ENCODE peak calls at places on chromosomes 6 and 20, in five cellular contexts. One of them, this sample, is unnamed.

GRCh38 chr20:51818479-51819008 is 16.2 kb upstream of the SALL4 start:
- DNase-seq in tibial nerve: no peak
- DNase-seq in AG10803: no peak
- DNase-seq in left ventricle myocardium inferior: no peak
- DNase-seq in fibroblast of mammary gland: no peak
- DNase-seq in this sample: no peak

GRCh38 chr6:21949211-21949801 is 347.5 kb downstream of the PRL start:
- DNase-seq in fibroblast of mammary gland: no peak
- DNase-seq in AG10803: no peak
- DNase-seq in left ventricle myocardium inferior: no peak
- DNase-seq in tibial nerve: no peak
- DNase-seq in this sample: no peak

GRCh38 chr6:44268095-44268628 is 2.1 kb upstream of the TMEM151B start:
- DNase-seq in left ventricle myocardium inferior: no peak
- DNase-seq in fibroblast of mammary gland: peak
- DNase-seq in AG10803: no peak
- DNase-seq in tibial nerve: no peak
- DNase-seq in this sample: peak

GRCh38 chr6:154508573-154509375 is 1.7 kb downstream of the CNKSR3 start:
- DNase-seq in tibial nerve: no peak
- DNase-seq in fibroblast of mammary gland: peak
- DNase-seq in left ventricle myocardium inferior: no peak
- DNase-seq in AG10803: peak
- DNase-seq in this sample: peak

GRCh38 chr6:26215200-26216014 is 128.2 kb downstream of the HFE start:
- DNase-seq in AG10803: no peak
- DNase-seq in tibial nerve: no peak
- DNase-seq in left ventricle myocardium inferior: no peak
- DNase-seq in fibroblast of mammary gland: no peak
- DNase-seq in this sample: peak

GRCh38 chr6:28988536-28989415 is 16.3 kb downstream of the ZNF311 start:
- DNase-seq in left ventricle myocardium inferior: peak
- DNase-seq in fibroblast of mammary gland: peak
- DNase-seq in tibial nerve: no peak
- DNase-seq in AG10803: peak
- DNase-seq in this sample: peak

GRCh38 chr6:113862112-113862511 is 5.0 kb downstream of the MARCKS start:
- DNase-seq in left ventricle myocardium inferior: no peak
- DNase-seq in fibroblast of mammary gland: no peak
- DNase-seq in tibial nerve: no peak
- DNase-seq in AG10803: no peak
- DNase-seq in this sample: no peak

GRCh38 chr20:32443386-32443974 is 85.3 kb downstream of the ASXL1 start:
- DNase-seq in tibial nerve: no peak
- DNase-seq in fibroblast of mammary gland: peak
- DNase-seq in left ventricle myocardium inferior: no peak
- DNase-seq in AG10803: no peak
- DNase-seq in this sample: no peak

GRCh38 chr6:56334937-56335336 is 87.6 kb upstream of the COL21A1 start:
- DNase-seq in left ventricle myocardium inferior: no peak
- DNase-seq in AG10803: peak
- DNase-seq in tibial nerve: no peak
- DNase-seq in fibroblast of mammary gland: peak
- DNase-seq in this sample: peak

GRCh38 chr20:50333856-50334255 is 143.2 kb downstream of the CEBPB start:
- DNase-seq in fibroblast of mammary gland: peak
- DNase-seq in AG10803: peak
- DNase-seq in tibial nerve: no peak
- DNase-seq in left ventricle myocardium inferior: no peak
- DNase-seq in this sample: peak

GRCh38 chr6:12956991-12957320 is 240.4 kb downstream of the PHACTR1 start:
- DNase-seq in tibial nerve: no peak
- DNase-seq in fibroblast of mammary gland: no peak
- DNase-seq in left ventricle myocardium inferior: no peak
- DNase-seq in AG10803: no peak
- DNase-seq in this sample: no peak

GRCh38 chr6:136067731-136068341 is 182.3 kb downstream of the MTFR2 start:
- DNase-seq in left ventricle myocardium inferior: no peak
- DNase-seq in tibial nerve: no peak
- DNase-seq in fibroblast of mammary gland: peak
- DNase-seq in AG10803: peak
- DNase-seq in this sample: peak

GRCh38 chr20:37270586-37271420 is 9.2 kb upstream of the GHRH start:
- DNase-seq in fibroblast of mammary gland: peak
- DNase-seq in left ventricle myocardium inferior: no peak
- DNase-seq in AG10803: no peak
- DNase-seq in tibial nerve: no peak
- DNase-seq in this sample: peak

GRCh38 chr6:46491201-46491788 is at the start of gene RCAN2:
- DNase-seq in tibial nerve: peak
- DNase-seq in AG10803: peak
- DNase-seq in fibroblast of mammary gland: peak
- DNase-seq in left ventricle myocardium inferior: peak
- DNase-seq in this sample: peak

GRCh38 chr6:134741193-134741521 is 208.7 kb downstream of the ALDH8A1 start:
- DNase-seq in left ventricle myocardium inferior: no peak
- DNase-seq in tibial nerve: no peak
- DNase-seq in AG10803: no peak
- DNase-seq in fibroblast of mammary gland: no peak
- DNase-seq in this sample: no peak

GRCh38 chr6:106026748-106027147 is 59.4 kb upstream of the PRDM1 start:
- DNase-seq in left ventricle myocardium inferior: no peak
- DNase-seq in fibroblast of mammary gland: peak
- DNase-seq in tibial nerve: no peak
- DNase-seq in AG10803: peak
- DNase-seq in this sample: peak

GRCh38 chr6:154624038-154624599 is 109.1 kb upstream of the SCAF8 start:
- DNase-seq in fibroblast of mammary gland: no peak
- DNase-seq in AG10803: no peak
- DNase-seq in tibial nerve: no peak
- DNase-seq in left ventricle myocardium inferior: no peak
- DNase-seq in this sample: no peak

GRCh38 chr6:77245026-77245425 is 218.3 kb downstream of the HTR1B start:
- DNase-seq in AG10803: no peak
- DNase-seq in left ventricle myocardium inferior: no peak
- DNase-seq in tibial nerve: no peak
- DNase-seq in fibroblast of mammary gland: peak
- DNase-seq in this sample: no peak

GRCh38 chr20:18180815-18181214 is 43.2 kb downstream of the KAT14 start:
- DNase-seq in left ventricle myocardium inferior: no peak
- DNase-seq in tibial nerve: no peak
- DNase-seq in AG10803: no peak
- DNase-seq in fibroblast of mammary gland: no peak
- DNase-seq in this sample: no peak

GRCh38 chr20:63696628-63697356 is at the start of gene TNFRSF6B:
- DNase-seq in AG10803: no peak
- DNase-seq in left ventricle myocardium inferior: no peak
- DNase-seq in tibial nerve: no peak
- DNase-seq in fibroblast of mammary gland: no peak
- DNase-seq in this sample: no peak
- H3K4me3 ChIP-seq in AG10803: peak
- H3K4me3 ChIP-seq in left ventricle myocardium inferior: peak
- H3K4me3 ChIP-seq in tibial nerve: no peak
- H3K4me3 ChIP-seq in fibroblast of mammary gland: peak
- H3K4me3 ChIP-seq in this sample: peak

GRCh38 chr20:19257865-19258264 is 45.4 kb downstream of the SLC24A3 start:
- DNase-seq in left ventricle myocardium inferior: no peak
- DNase-seq in fibroblast of mammary gland: no peak
- DNase-seq in tibial nerve: no peak
- DNase-seq in AG10803: no peak
- DNase-seq in this sample: no peak

GRCh38 chr20:19254956-19255355 is 42.5 kb downstream of the SLC24A3 start:
- DNase-seq in fibroblast of mammary gland: peak
- DNase-seq in AG10803: peak
- DNase-seq in tibial nerve: no peak
- DNase-seq in left ventricle myocardium inferior: no peak
- DNase-seq in this sample: no peak

GRCh38 chr20:19259182-19259591 is 46.7 kb downstream of the SLC24A3 start:
- DNase-seq in AG10803: no peak
- DNase-seq in tibial nerve: no peak
- DNase-seq in fibroblast of mammary gland: no peak
- DNase-seq in left ventricle myocardium inferior: no peak
- DNase-seq in this sample: no peak

GRCh38 chr20:19256085-19256484 is 43.6 kb downstream of the SLC24A3 start:
- DNase-seq in fibroblast of mammary gland: peak
- DNase-seq in left ventricle myocardium inferior: no peak
- DNase-seq in AG10803: peak
- DNase-seq in tibial nerve: no peak
- DNase-seq in this sample: no peak

DNA sequence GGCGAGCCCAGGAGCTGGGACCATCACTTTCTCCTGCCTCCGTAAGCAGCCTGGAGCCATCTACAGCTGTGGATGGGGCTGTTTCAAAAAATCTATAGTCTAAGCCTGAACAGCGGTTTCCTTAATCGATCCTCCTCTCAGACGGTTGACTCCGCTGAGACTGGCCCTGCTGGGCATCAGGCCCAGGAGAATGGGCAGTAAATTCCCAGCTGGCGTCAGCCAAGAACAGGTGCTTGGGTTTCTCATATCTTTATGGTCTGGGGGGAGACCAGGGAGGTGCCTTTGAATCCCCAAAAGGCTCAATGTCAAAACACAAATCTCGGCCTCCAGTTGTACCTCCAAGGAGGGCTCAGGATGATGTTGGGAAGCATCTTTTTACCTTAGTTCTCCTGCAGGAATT is 44.8 kb downstream of the SLC24A3 start:
- DNase-seq in AG10803: no peak
- DNase-seq in fibroblast of mammary gland: no peak
- DNase-seq in tibial nerve: no peak
- DNase-seq in left ventricle myocardium inferior: no peak
- DNase-seq in this sample: no peak
- TF ChIP-seq CTCF in AG10803: no peak
- TF ChIP-seq CTCF in fibroblast of mammary gland: no peak
- TF ChIP-seq CTCF in tibial nerve: no peak
- TF ChIP-seq CTCF in left ventricle myocardium inferior: no peak
- TF ChIP-seq CTCF in this sample: no peak

GRCh38 chr20:23082846-23083552 is 3.1 kb downstream of the CD93 start:
- DNase-seq in AG10803: no peak
- DNase-seq in fibroblast of mammary gland: no peak
- DNase-seq in tibial nerve: no peak
- DNase-seq in left ventricle myocardium inferior: no peak
- DNase-seq in this sample: no peak
- H3K4me3 ChIP-seq in AG10803: no peak
- H3K4me3 ChIP-seq in fibroblast of mammary gland: no peak
- H3K4me3 ChIP-seq in tibial nerve: peak
- H3K4me3 ChIP-seq in left ventricle myocardium inferior: peak
- H3K4me3 ChIP-seq in this sample: no peak

DNA sequence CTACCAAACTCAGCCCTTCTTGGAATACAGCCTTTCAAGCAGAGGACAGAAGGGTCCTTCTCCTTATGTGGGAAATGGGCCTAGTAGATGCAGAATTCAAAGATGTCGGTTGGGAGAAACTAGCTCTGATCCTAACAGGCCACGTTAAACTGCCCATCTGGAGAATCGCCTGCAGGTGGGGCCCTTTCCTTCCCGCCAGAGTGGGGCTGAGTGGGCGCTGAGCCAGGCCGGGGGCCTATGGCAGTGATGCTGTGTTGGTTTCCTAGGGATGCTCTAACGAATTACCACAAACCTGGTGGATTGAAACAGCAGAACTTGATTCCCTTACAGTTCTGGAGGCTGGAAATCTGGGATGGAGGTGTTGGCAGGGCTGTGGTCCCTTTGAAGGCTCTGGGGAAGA is 9.1 kb downstream of the MAPK13 start:
- DNase-seq in AG10803: no peak
- DNase-seq in left ventricle myocardium inferior: no peak
- DNase-seq in tibial nerve: no peak
- DNase-seq in fibroblast of mammary gland: no peak
- DNase-seq in this sample: no peak
- TF ChIP-seq CTCF in AG10803: peak
- TF ChIP-seq CTCF in left ventricle myocardium inferior: no peak
- TF ChIP-seq CTCF in tibial nerve: peak
- TF ChIP-seq CTCF in fibroblast of mammary gland: peak
- TF ChIP-seq CTCF in this sample: peak

GRCh38 chr6:111831408-111831807 is 41.8 kb downstream of the FYN start:
- DNase-seq in AG10803: no peak
- DNase-seq in tibial nerve: no peak
- DNase-seq in left ventricle myocardium inferior: no peak
- DNase-seq in fibroblast of mammary gland: no peak
- DNase-seq in this sample: no peak

GRCh38 chr6:111834356-111834755 is 38.9 kb downstream of the FYN start:
- DNase-seq in left ventricle myocardium inferior: no peak
- DNase-seq in fibroblast of mammary gland: no peak
- DNase-seq in tibial nerve: no peak
- DNase-seq in AG10803: no peak
- DNase-seq in this sample: no peak

GRCh38 chr6:111830003-111830402 is 43.2 kb downstream of the FYN start:
- DNase-seq in left ventricle myocardium inferior: no peak
- DNase-seq in fibroblast of mammary gland: no peak
- DNase-seq in tibial nerve: no peak
- DNase-seq in AG10803: peak
- DNase-seq in this sample: no peak

GRCh38 chr6:111835807-111836206 is 37.4 kb downstream of the FYN start:
- DNase-seq in left ventricle myocardium inferior: no peak
- DNase-seq in tibial nerve: no peak
- DNase-seq in fibroblast of mammary gland: no peak
- DNase-seq in AG10803: no peak
- DNase-seq in this sample: no peak

GRCh38 chr6:111832833-111833418 is 40.3 kb downstream of the FYN start:
- DNase-seq in left ventricle myocardium inferior: no peak
- DNase-seq in AG10803: peak
- DNase-seq in fibroblast of mammary gland: no peak
- DNase-seq in tibial nerve: no peak
- DNase-seq in this sample: no peak
- H3K4me3 ChIP-seq in left ventricle myocardium inferior: no peak
- H3K4me3 ChIP-seq in AG10803: peak
- H3K4me3 ChIP-seq in fibroblast of mammary gland: no peak
- H3K4me3 ChIP-seq in tibial nerve: no peak
- H3K4me3 ChIP-seq in this sample: no peak

GRCh38 chr6:38175786-38176185 is 356.3 kb downstream of the ZFAND3 start:
- DNase-seq in AG10803: no peak
- DNase-seq in left ventricle myocardium inferior: no peak
- DNase-seq in fibroblast of mammary gland: no peak
- DNase-seq in tibial nerve: no peak
- DNase-seq in this sample: no peak
- TF ChIP-seq CTCF in AG10803: no peak
- TF ChIP-seq CTCF in left ventricle myocardium inferior: no peak
- TF ChIP-seq CTCF in fibroblast of mammary gland: no peak
- TF ChIP-seq CTCF in tibial nerve: no peak
- TF ChIP-seq CTCF in this sample: no peak

This sample was measured in astrocyte of the spinal cord.